ENCODE peak calls at places on chromosome 2, in six cellular contexts. C is PC-3, X is IMR-90, I is mesendoderm, B is endothelial cell of umbilical vein, F is K562. P is an unnamed sample.

GRCh38 chr2:101278925-101279324 is 26.2 kb downstream of the CNOT11 start:
- DNase-seq in C (no peak), F (no peak), I (no peak), X (no peak), B (no peak), P (no peak)

GRCh38 chr2:96099861-96100798 is 16.2 kb downstream of the ADRA2B start:
- DNase-seq in F (no peak), X (no peak), I (peak), B (peak), C (no peak), P (no peak)

GRCh38 chr2:61855178-61855523 is 1.3 kb upstream of the FAM161A start:
- DNase-seq in X (no peak), F (no peak), C (peak), I (peak), B (peak), P (no peak)

GRCh38 chr2:26292646-26293045 is 47.9 kb downstream of the HADHB start:
- DNase-seq in X (peak), I (no peak), C (peak), F (peak), B (no peak), P (no peak)

GRCh38 chr2:28400921-28401320 is 8.3 kb downstream of the FOSL2 start:
- DNase-seq in C (no peak), I (no peak), F (no peak), B (no peak), X (no peak), P (no peak)

GRCh38 chr2:163659224-163659623 is 76.6 kb downstream of the FIGN start:
- DNase-seq in C (peak), B (no peak), X (no peak), F (no peak), I (no peak), P (no peak)

GRCh38 chr2:203021986-203022385 is 7.3 kb downstream of the NBEAL1 start:
- DNase-seq in B (no peak), C (no peak), F (no peak), X (no peak), I (no peak), P (peak)

GRCh38 chr2:37459095-37459981 is 114.9 kb downstream of the QPCT start:
- DNase-seq in I (no peak), X (peak), B (peak), C (peak), F (no peak), P (peak)

GRCh38 chr2:161982548-161982947 is 91.5 kb downstream of the DPP4 start:
- DNase-seq in I (no peak), B (no peak), C (no peak), F (no peak), X (no peak), P (no peak)

DNA sequence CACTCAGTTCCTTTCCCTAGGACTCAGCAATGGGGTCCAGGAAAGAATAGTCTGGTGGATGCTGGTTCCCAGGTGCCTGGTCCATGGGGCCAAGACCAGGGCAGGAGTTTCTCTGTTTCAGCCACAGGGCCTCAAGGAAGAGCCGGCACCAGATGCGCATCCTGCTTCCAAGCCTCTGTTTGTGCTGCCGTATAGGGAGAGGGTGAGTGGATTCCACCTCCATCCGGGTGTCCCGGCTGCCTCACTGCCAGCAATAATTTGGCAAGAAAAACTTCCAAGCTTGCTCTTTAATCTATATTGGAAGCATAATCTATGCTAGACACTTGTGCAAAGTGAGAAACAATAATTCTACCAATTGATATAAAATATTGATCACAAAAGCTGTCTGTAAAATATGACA is 261.2 kb upstream of the HS6ST1 start:
- DNase-seq in B (no peak), I (no peak), X (no peak), F (no peak), C (no peak), P (no peak)
- H3K9ac ChIP-seq in B (no peak), I (no peak), X (no peak), F (no peak), C (no peak), P (no peak)

DNA sequence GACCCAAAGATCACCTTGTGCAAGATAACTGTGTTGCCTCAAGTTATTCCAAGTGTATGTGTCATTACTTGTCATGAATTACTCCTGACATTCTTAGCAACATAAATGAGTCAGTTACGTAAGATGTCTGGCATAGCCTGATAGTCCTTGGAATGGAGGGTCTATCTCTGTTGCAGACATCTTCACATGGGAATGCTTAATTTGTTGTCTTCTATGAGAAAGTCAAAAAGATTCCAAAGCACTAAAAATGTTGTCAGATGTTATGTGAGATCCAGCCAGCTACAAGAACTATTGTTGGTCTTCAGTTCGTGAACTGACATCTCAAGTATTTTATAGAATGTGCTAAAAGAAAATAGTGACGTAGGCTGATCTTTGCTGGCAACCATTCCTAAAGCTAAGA is 178.2 kb upstream of the RASGRP3 start:
- DNase-seq in F (peak), I (no peak), B (peak), C (peak), X (peak), P (peak)
- H3K9ac ChIP-seq in F (no peak), I (no peak), B (no peak), C (no peak), X (no peak), P (no peak)

GRCh38 chr2:99436874-99437273 is 52.9 kb downstream of the REV1 start:
- DNase-seq in C (no peak), F (no peak), X (no peak), I (no peak), B (no peak), P (no peak)

GRCh38 chr2:99444222-99444621 is 45.6 kb downstream of the REV1 start:
- DNase-seq in I (no peak), F (no peak), B (no peak), X (no peak), C (no peak), P (no peak)

GRCh38 chr2:99445065-99445464 is 44.8 kb downstream of the REV1 start:
- DNase-seq in I (no peak), C (no peak), B (no peak), F (no peak), X (peak), P (no peak)

GRCh38 chr2:99442837-99443236 is 47.0 kb downstream of the REV1 start:
- DNase-seq in F (peak), B (peak), X (peak), I (peak), C (peak), P (no peak)

DNA sequence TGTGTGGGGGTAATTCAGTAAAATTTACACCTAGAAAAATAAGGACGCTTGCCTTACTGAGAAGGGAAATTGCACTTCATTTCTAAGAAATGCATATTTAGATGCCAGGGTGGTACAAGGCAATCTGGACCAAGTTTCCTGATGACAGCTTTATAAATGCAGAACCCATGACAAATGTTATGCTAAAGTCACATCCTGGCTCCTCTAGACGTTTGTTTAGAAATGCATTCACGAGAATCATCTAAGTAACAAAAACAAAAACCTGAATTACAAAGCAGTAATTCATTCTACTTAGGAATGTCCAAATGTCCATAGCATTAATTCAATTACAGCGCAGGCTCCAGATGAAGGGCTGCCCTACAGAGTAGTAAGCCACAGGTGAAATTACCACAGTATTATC is 49.8 kb downstream of the REV1 start:
- DNase-seq in X (no peak), I (no peak), C (no peak), B (no peak), F (no peak), P (no peak)
- H3K9ac ChIP-seq in X (no peak), I (no peak), C (no peak), B (no peak), F (no peak), P (no peak)

DNA sequence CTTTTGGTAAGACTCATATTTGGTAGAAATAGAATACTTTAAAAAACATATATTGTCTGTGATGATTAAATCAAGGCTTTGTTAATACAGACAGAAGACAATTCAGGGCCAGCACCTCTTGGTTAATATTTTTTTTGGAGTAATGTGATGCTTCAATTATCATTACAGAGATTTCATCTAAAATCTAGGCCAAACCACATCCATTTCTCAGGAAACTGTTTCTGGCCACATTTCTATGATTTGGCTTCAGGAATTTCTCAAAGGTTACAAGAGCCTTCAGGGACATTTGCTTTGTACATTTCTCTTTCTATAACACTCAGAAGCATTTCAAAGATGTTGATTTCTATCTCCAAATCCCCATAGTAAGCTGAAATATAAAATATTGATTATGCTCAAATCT is 614.9 kb downstream of the LRP1B start:
- DNase-seq in X (no peak), C (no peak), B (no peak), F (no peak), I (no peak), P (peak)
- H3K9ac ChIP-seq in X (no peak), C (no peak), B (no peak), F (no peak), I (no peak), P (no peak)

P was measured in adipocyte.